ENCODE peak calls at places on chromosomes 13 and 19, in ten cellular contexts. G is cardiac muscle cell; U is psoas muscle; Z is uterus; N is CD8-positive, alpha-beta T cell; K is pancreas; C is hepatocyte; L is Peyer's patch; T is heart right ventricle; B is ovary. F is an unnamed sample.

GRCh38 chr19:18514800-18515682 is 6.8 kb downstream of the ELL start:
- DNase-seq in C (peak; percentile 92), T (peak; percentile 48), K (peak; percentile 50), L (peak; percentile 92), G (peak; percentile 87), B (peak; percentile 92), N (no peak), U (peak; percentile 71), Z (peak; percentile 70), F (peak; percentile 83)

GRCh38 chr13:107209811-107210210 is 641.9 kb upstream of the ARGLU1 start:
- DNase-seq in T (no peak), C (no peak), U (no peak), L (no peak), Z (no peak), G (peak; percentile 50), N (no peak), B (no peak), K (no peak), F (no peak)

GRCh38 chr19:40416918-40417713 is 3.9 kb upstream of the PRX start:
- DNase-seq in G (peak; percentile 39), K (no peak), L (peak; percentile 67), U (peak; percentile 60), B (no peak), T (peak; percentile 60), N (no peak), C (no peak), Z (no peak), F (no peak)

GRCh38 chr19:45591004-45591637 is 6.5 kb upstream of the OPA3 start:
- DNase-seq in N (no peak), L (peak; percentile 78), C (peak; percentile 63), Z (no peak), K (peak; percentile 49), U (peak; percentile 39), G (no peak), T (no peak), B (no peak), F (no peak)

GRCh38 chr19:43651758-43652545 is 12.3 kb upstream of the CADM4 start:
- DNase-seq in Z (peak; percentile 42), U (peak; percentile 48), T (peak; percentile 35), L (peak; percentile 79), G (peak; percentile 75), B (peak; percentile 62), C (peak; percentile 78), N (peak; percentile 60), K (peak; percentile 56), F (no peak)

GRCh38 chr19:51702754-51703654 is 9.9 kb downstream of the SPACA6 start:
- DNase-seq in C (peak; percentile 54), L (peak; percentile 69), G (no peak), K (peak; percentile 69), U (peak; percentile 35), Z (peak; percentile 51), B (peak; percentile 56), T (peak; percentile 33), N (no peak), F (no peak)

GRCh38 chr13:100941811-100942361 is 267.3 kb upstream of the TMTC4 start:
- DNase-seq in N (no peak), U (no peak), L (no peak), K (no peak), G (no peak), T (no peak), Z (no peak), C (no peak), B (no peak), F (no peak)

GRCh38 chr13:45695198-45695730 is 6.9 kb upstream of the CBY2 start:
- DNase-seq in B (no peak), Z (no peak), C (no peak), G (peak; percentile 5), T (no peak), K (no peak), L (no peak), U (no peak), N (no peak), F (no peak)

GRCh38 chr19:44851427-44851826 is 5.3 kb downstream of the NECTIN2 start:
- DNase-seq in K (no peak), B (no peak), U (no peak), Z (no peak), C (no peak), N (no peak), G (no peak), L (no peak), T (no peak), F (no peak)

GRCh38 chr13:113938246-113938645 is 35.6 kb downstream of the C13orf46 start:
- DNase-seq in L (no peak), B (no peak), Z (no peak), K (no peak), T (no peak), G (peak; percentile 25), U (no peak), C (no peak), N (no peak), F (no peak)

GRCh38 chr19:12000152-12000981 is 35.1 kb downstream of the ZNF433 start:
- DNase-seq in C (no peak), T (no peak), L (no peak), G (no peak), Z (no peak), B (no peak), K (no peak), U (no peak), N (no peak), F (no peak)
- H3K27ac ChIP-seq in C (no peak overlapping the region), T (no peak overlapping the region), L (no peak overlapping the region), G (no peak overlapping the region), Z (no peak overlapping the region), B (no peak overlapping the region), K (no peak overlapping the region), U (no peak overlapping the region), N (no peak overlapping the region), F (no peak overlapping the region)

DNA sequence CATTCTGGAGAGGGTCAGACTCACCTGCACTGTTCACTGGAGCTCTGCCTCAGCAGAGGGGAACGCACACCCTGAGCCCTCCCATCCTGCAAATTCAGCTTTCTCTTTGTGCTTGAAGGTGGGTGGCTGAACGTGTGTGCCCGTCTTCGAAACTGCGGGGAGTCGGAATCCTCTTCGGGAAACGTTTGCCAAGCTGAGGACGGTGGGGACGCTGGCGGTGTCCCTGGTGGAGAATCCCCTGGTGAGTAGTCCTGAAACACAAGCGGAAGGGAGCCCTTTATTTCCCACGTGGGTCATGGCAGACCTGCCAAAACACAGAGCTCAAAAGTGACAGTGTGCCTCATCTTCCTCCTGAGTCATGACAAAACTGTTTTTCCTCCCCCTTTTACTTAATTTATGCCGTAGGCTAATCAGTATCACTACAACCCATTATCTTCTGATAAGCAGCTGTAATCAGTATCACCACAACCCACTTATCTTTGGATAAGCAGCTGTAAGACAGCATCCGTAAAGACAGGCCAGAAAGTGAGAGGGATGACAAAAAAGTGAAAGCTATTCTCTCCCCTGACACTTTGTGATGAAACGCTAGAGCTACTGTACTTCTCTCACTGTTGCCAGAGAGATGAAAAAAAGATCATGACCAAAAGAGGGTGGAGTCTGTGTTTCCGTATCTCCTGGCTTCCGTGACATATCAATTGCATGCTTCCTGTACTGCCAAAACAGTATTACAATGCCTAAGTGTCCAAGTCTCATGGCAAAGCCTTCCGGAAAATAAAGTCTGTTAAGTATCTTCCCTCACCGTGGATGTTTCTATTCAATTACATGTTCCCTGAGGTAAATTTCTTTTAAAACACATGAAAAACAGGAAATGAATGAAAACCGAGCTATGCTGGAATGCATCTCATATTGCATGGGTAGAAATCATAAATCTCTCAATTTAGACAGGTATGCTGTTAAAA is 155.5 kb downstream of the TBC1D4 start:
- DNase-seq in G (peak; percentile 76), K (no peak), B (no peak), Z (no peak), N (peak; percentile 67), U (no peak), T (no peak), C (peak; percentile 9), L (no peak), F (no peak)
- H3K4me3 ChIP-seq in G (no peak overlapping the region), K (no peak overlapping the region), B (no peak overlapping the region), Z (no peak overlapping the region), N (peak overlapping the region; percentile 55), U (peak overlapping the region; percentile 17), T (peak overlapping the region; percentile 25), C (no peak overlapping the region), L (peak overlapping the region; percentile 20), F (peak overlapping the region; percentile 28)

DNA sequence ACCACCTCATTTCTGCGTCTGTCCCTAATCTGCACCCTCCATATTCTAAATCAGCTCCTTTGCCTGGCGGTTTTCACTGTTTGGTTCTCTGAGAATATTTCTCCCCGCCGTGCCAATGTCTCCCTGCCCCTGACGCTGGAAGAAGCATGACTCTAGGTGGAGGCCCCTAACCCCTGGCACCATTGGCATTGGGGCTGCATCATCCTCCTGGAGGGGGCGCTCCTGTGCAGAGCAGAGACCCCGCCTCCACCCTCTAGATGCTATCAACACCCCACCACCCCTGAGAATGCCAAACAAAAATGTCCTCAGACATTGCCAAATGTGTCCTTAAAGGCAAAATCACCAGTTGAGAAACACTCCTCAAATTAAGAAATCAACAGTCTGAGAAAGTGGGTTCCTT is 6.5 kb downstream of the ZSCAN5B start:
- DNase-seq in K (no peak), T (no peak), Z (no peak), G (no peak), C (no peak), B (no peak), U (no peak), N (no peak), L (no peak), F (no peak)
- TF ChIP-seq CTCF in K (no peak), T (no peak), Z (no peak), G (no peak), C (no peak), B (no peak), U (no peak), N (no peak), L (no peak), F (no peak)

GRCh38 chr19:49153167-49153809 is 1.9 kb downstream of the HRC start:
- DNase-seq in B (no peak), N (no peak), U (no peak), Z (no peak), K (no peak), L (no peak), G (no peak), C (no peak), T (no peak), F (no peak)
- H3K27ac ChIP-seq in B (no peak overlapping the region), N (no peak overlapping the region), U (peak overlapping the region; percentile 99), Z (no peak overlapping the region), K (no peak overlapping the region), L (no peak overlapping the region), G (peak overlapping the region; percentile 34), C (no peak overlapping the region), T (peak overlapping the region; percentile 55), F (no peak overlapping the region)

GRCh38 chr13:29924482-29924884 is 74.1 kb upstream of the UBL3 start:
- DNase-seq in U (no peak), K (peak; percentile 31), C (peak; percentile 36), T (no peak), L (no peak), N (no peak), B (no peak), G (peak; percentile 20), Z (no peak), F (no peak)
- H3K4me3 ChIP-seq in U (no peak overlapping the region), K (no peak overlapping the region), C (no peak overlapping the region), T (no peak overlapping the region), L (no peak overlapping the region), N (no peak overlapping the region), B (no peak overlapping the region), G (no peak overlapping the region), Z (no peak overlapping the region), F (peak overlapping the region; percentile 13)